ENCODE peak calls at places on chromosomes 12 and 14, in seven cellular contexts. H, J, L, W, S, N and Q are unnamed samples.

GRCh38 chr14:35197015-35197414 is 74.7 kb downstream of the PRORP start:
- DNase-seq in H (no peak), J (peak; percentile 77), L (no peak), W (no peak), S (no peak), N (no peak), Q (no peak)

GRCh38 chr12:82225871-82226270 is 132.3 kb downstream of the CCDC59 start:
- DNase-seq in H (no peak), J (no peak), L (no peak), W (no peak), S (no peak), N (no peak), Q (no peak)

GRCh38 chr12:122793685-122794106 is 19.3 kb downstream of the CCDC62 start:
- DNase-seq in H (peak; percentile 14), J (peak; percentile 69), L (peak; percentile 17), W (no peak), S (no peak), N (peak; percentile 32), Q (no peak)

GRCh38 chr12:108840605-108841328 is 16.6 kb downstream of the SSH1 start:
- DNase-seq in H (peak; percentile 23), J (peak; percentile 53), L (no peak), W (no peak), S (no peak), N (no peak), Q (no peak)

GRCh38 chr12:64610660-64611429 is 550 bp downstream of the RASSF3 start:
- DNase-seq in H (peak; percentile 86), J (peak; percentile 50), L (no peak), W (peak; percentile 34), S (peak; percentile 69), N (peak; percentile 27), Q (no peak)

GRCh38 chr14:23513466-23514008 is 38.0 kb downstream of the ZFHX2 start:
- DNase-seq in H (no peak), J (no peak), L (no peak), W (no peak), S (no peak), N (peak; percentile 73), Q (no peak)

GRCh38 chr14:69662636-69663321 is 51.4 kb downstream of the SUSD6 start:
- DNase-seq in H (no peak), J (no peak), L (no peak), W (no peak), S (no peak), N (no peak), Q (no peak)

GRCh38 chr12:94566345-94566744 is 84.0 kb downstream of the TMCC3 start:
- DNase-seq in H (no peak), J (no peak), L (no peak), W (no peak), S (no peak), N (no peak), Q (no peak)

GRCh38 chr12:99772274-99772673 is 124.7 kb downstream of the GARIN6 start:
- DNase-seq in H (no peak), J (no peak), L (no peak), W (no peak), S (no peak), N (no peak), Q (no peak)

GRCh38 chr14:72830356-72830755 is 63.5 kb downstream of the DPF3 start:
- DNase-seq in H (no peak), J (no peak), L (no peak), W (no peak), S (no peak), N (no peak), Q (no peak)

GRCh38 chr12:52615208-52615868 is 3.0 kb downstream of the KRT73 start:
- DNase-seq in H (no peak), J (peak; percentile 2), L (no peak), W (no peak), S (no peak), N (no peak), Q (no peak)

GRCh38 chr12:53989227-53990113 is 4.5 kb downstream of the HOXC10 start:
- DNase-seq in H (no peak), J (peak; percentile 45), L (no peak), W (no peak), S (no peak), N (peak; percentile 77), Q (peak; percentile 34)

GRCh38 chr14:102182190-102182589 is 42.5 kb downstream of the WDR20 start:
- DNase-seq in H (no peak), J (peak; percentile 62), L (peak; percentile 35), W (no peak), S (no peak), N (no peak), Q (no peak)

GRCh38 chr12:81167694-81168093 is 89.8 kb downstream of the ACSS3 start:
- DNase-seq in H (no peak), J (peak; percentile 19), L (no peak), W (no peak), S (no peak), N (no peak), Q (no peak)

GRCh38 chr14:69101331-69101826 is 51.5 kb downstream of the DCAF5 start:
- DNase-seq in H (no peak), J (peak; percentile 91), L (peak; percentile 85), W (no peak), S (no peak), N (no peak), Q (no peak)

GRCh38 chr12:68040450-68041075 is 51.3 kb downstream of the IFNG-AS1 start:
- DNase-seq in H (peak; percentile 62), J (peak; percentile 73), L (peak; percentile 39), W (peak; percentile 49), S (peak; percentile 71), N (peak; percentile 64), Q (peak; percentile 26)

GRCh38 chr12:116607039-116607438 is 47.9 kb downstream of the MAP1LC3B2 start:
- DNase-seq in H (no peak), J (no peak), L (no peak), W (no peak), S (no peak), N (no peak), Q (no peak)

GRCh38 chr12:112599871-112600270 is 181.1 kb downstream of the PTPN11 start:
- DNase-seq in H (no peak), J (no peak), L (peak; percentile 1), W (no peak), S (no peak), N (no peak), Q (no peak)

GRCh38 chr14:69316449-69317391 is 56.8 kb downstream of the GALNT16 start:
- DNase-seq in H (no peak), J (peak; percentile 98), L (peak; percentile 96), W (peak; percentile 73), S (no peak), N (no peak), Q (no peak)

GRCh38 chr14:104317975-104318557 is 179.7 kb downstream of the KIF26A start:
- DNase-seq in H (no peak), J (no peak), L (no peak), W (no peak), S (peak; percentile 15), N (no peak), Q (no peak)

GRCh38 chr12:21644516-21644915 is 13.1 kb downstream of the LDHB start:
- DNase-seq in H (no peak), J (no peak), L (no peak), W (no peak), S (no peak), N (no peak), Q (no peak)

GRCh38 chr12:123041811-123042655 is 61.6 kb downstream of the ARL6IP4 start:
- DNase-seq in H (no peak), J (peak; percentile 98), L (no peak), W (no peak), S (no peak), N (no peak), Q (no peak)

GRCh38 chr14:59248170-59248569 is 59.7 kb downstream of the DAAM1 start:
- DNase-seq in H (no peak), J (no peak), L (no peak), W (no peak), S (no peak), N (no peak), Q (no peak)

GRCh38 chr12:64053117-64053516 is 169.0 kb downstream of the KICS2 start:
- DNase-seq in H (no peak), J (no peak), L (no peak), W (no peak), S (no peak), N (no peak), Q (no peak)

GRCh38 chr12:65839027-65839426 is 14.7 kb downstream of the HMGA2 start:
- DNase-seq in H (no peak), J (no peak), L (no peak), W (no peak), S (no peak), N (no peak), Q (no peak)

GRCh38 chr12:109999983-110000505 is 814 bp downstream of the ANKRD13A start:
- DNase-seq in H (peak; percentile 46), J (no peak), L (no peak), W (peak; percentile 28), S (peak; percentile 35), N (no peak), Q (no peak)